ENCODE peak calls at places on chromosome 18, in four cellular contexts. U, Z, X and Y are unnamed samples.
A peak's percentile ranks its signal among the peaks of the same experiment; 100 is the strongest.

GRCh38 chr18:46281185-46282176 is 177.3 kb downstream of the HAUS1 start:
- DNase-seq in X (peak; percentile 39), U (peak; percentile 12), Z (peak; percentile 81), Y (peak; percentile 83)

GRCh38 chr18:44128365-44128764 is 552.3 kb upstream of the SETBP1 start:
- DNase-seq in U (no peak), X (no peak), Z (no peak), Y (no peak)

GRCh38 chr18:26549103-26549485 is 741 bp upstream of the KCTD1 start:
- DNase-seq in U (peak; percentile 39), X (no peak), Z (peak; percentile 58), Y (no peak)

GRCh38 chr18:23302852-23303527 is 150.1 kb upstream of the RIOK3 start:
- DNase-seq in X (peak; percentile 49), U (no peak), Z (no peak), Y (peak; percentile 10)

GRCh38 chr18:58221060-58221725 is 177.2 kb downstream of the NEDD4L start:
- DNase-seq in Z (no peak), U (no peak), X (no peak), Y (no peak)

GRCh38 chr18:35141567-35142269 is 99.1 kb upstream of the ZNF397 start:
- DNase-seq in X (no peak), Z (no peak), U (no peak), Y (no peak)

GRCh38 chr18:13611058-13611615 is 115.2 kb downstream of the FAM210A start:
- DNase-seq in U (peak; percentile 61), X (no peak), Z (no peak), Y (peak; percentile 21)

GRCh38 chr18:449374-449773 is 51.1 kb downstream of the COLEC12 start:
- DNase-seq in X (no peak), Z (peak; percentile 33), U (no peak), Y (no peak)

GRCh38 chr18:11137400-11137799 is 12.0 kb downstream of the PIEZO2 start:
- DNase-seq in Z (no peak), U (no peak), X (no peak), Y (no peak)

GRCh38 chr18:11283531-11284071 is 134.2 kb upstream of the PIEZO2 start:
- DNase-seq in Z (no peak), U (no peak), X (no peak), Y (no peak)

GRCh38 chr18:37407571-37407970 is 158.0 kb downstream of the CELF4 start:
- DNase-seq in X (no peak), U (no peak), Z (no peak), Y (no peak)

GRCh38 chr18:70280007-70280925 is 8.6 kb upstream of the SOCS6 start:
- DNase-seq in X (no peak), Z (no peak), U (no peak), Y (no peak)

GRCh38 chr18:58732471-58732870 is 61.2 kb downstream of the MALT1 start:
- DNase-seq in X (no peak), U (no peak), Z (no peak), Y (no peak)

GRCh38 chr18:35577045-35577848 is 4.3 kb upstream of the GALNT1 start:
- DNase-seq in U (peak; percentile 87), X (no peak), Z (no peak), Y (no peak)

GRCh38 chr18:55819448-55819847 is 231.5 kb upstream of the TCF4 start:
- DNase-seq in X (no peak), Z (no peak), U (no peak), Y (no peak)

GRCh38 chr18:76668119-76668518 is 154.2 kb upstream of the ZNF236 start:
- DNase-seq in U (no peak), X (no peak), Z (no peak), Y (no peak)

GRCh38 chr18:48545690-48546365 is 7.0 kb downstream of the CTIF start:
- DNase-seq in X (no peak), Z (peak; percentile 46), U (no peak), Y (peak; percentile 87)

GRCh38 chr18:59646228-59646945 is 50.8 kb downstream of the CCBE1 start:
- DNase-seq in X (no peak), Z (no peak), U (no peak), Y (no peak)

GRCh38 chr18:48956378-48956777 is 5.6 kb upstream of the SMAD7 start:
- DNase-seq in X (no peak), Z (no peak), U (no peak), Y (no peak)

GRCh38 chr18:48388478-48388877 is 20.7 kb downstream of the ZBTB7C start:
- DNase-seq in U (no peak), X (no peak), Z (no peak), Y (no peak)

GRCh38 chr18:55763805-55764204 is 175.8 kb upstream of the TCF4 start:
- DNase-seq in Z (no peak), X (no peak), U (no peak), Y (no peak)

GRCh38 chr18:12296087-12296403 is 12.0 kb upstream of the TUBB6 start:
- DNase-seq in U (no peak), X (no peak), Z (no peak), Y (no peak)

DNA sequence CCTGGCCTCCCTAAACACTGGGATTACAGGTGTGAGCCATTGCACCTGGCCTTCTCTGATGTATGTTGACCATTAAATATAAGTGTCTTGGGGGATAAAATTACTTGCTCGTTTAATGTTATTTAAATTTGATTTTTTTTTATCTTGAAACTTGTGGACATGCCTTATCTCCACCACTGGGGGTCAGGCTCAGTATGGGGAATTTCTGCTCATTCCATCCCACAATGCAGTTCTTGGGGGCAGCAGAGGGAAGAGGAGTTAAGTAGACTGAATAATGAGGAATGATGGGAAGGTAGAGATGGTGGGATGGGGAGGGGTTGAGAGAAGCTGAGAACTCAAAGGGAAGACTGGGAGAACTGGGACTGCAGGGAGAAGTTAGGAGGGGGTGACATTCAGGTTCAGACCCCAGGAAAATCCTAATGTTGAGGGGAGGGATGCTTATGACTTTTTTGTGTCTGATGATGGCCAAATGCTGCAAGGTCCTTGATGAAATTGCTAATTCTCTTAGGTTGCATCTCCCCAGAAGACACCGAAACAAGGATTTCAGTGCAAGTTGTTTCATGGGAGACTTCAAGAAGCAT is 174.2 kb downstream of the MIB1 start:
- DNase-seq in U (no peak), X (no peak), Z (peak; percentile 31), Y (peak; percentile 48)
- TF ChIP-seq CTCF in U (peak; percentile 47), X (peak; percentile 38), Z (peak; percentile 66), Y (peak; percentile 79)

GRCh38 chr18:24878289-24878688 is 417.9 kb downstream of the HRH4 start:
- DNase-seq in Z (no peak), U (no peak), X (peak; percentile 45), Y (peak; percentile 31)
- TF ChIP-seq CTCF in Z (peak; percentile 47), U (peak; percentile 34), X (peak; percentile 57), Y (peak; percentile 20)

GRCh38 chr18:31942999-31943894 is at the start of gene TRAPPC8:
- DNase-seq in U (peak; percentile 92), Z (peak; percentile 93), X (peak; percentile 95), Y (peak; percentile 94)
- TF ChIP-seq CTCF in U (peak; percentile 18), Z (no peak), X (no peak), Y (no peak)

DNA sequence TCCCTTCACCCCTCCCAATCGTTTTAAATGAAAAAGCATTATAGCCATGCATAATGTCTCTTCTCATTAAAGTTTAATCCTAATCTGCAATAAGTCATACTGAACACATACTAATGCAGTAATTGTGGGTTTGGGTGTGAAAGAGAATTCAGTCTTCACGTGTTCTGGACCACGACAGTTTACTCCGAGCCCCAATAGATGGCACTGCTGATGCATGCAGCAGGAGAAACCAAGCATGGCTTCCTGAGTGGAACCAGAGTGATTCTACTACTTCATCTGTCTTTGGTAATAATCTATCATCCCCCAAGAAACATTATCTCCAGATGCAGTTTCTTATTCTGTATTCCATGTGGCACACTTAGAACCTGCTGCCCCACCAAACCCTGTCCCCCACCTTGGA is 47.0 kb upstream of the LAMA1 start:
- DNase-seq in Z (no peak), X (no peak), U (no peak), Y (peak; percentile 15)
- TF ChIP-seq CTCF in Z (peak; percentile 26), X (peak; percentile 37), U (peak; percentile 34), Y (no peak)

GRCh38 chr18:7626922-7627440 is 59.9 kb downstream of the PTPRM start:
- DNase-seq in Z (no peak), X (no peak), U (no peak), Y (peak; percentile 14)
- TF ChIP-seq CTCF in Z (no peak), X (peak; percentile 13), U (no peak), Y (no peak)

GRCh38 chr18:74314759-74315463 is 728 bp upstream of the C18orf63 start:
- DNase-seq in U (no peak), Z (no peak), X (no peak), Y (no peak)
- TF ChIP-seq CTCF in U (no peak), Z (no peak), X (no peak), Y (no peak)

DNA sequence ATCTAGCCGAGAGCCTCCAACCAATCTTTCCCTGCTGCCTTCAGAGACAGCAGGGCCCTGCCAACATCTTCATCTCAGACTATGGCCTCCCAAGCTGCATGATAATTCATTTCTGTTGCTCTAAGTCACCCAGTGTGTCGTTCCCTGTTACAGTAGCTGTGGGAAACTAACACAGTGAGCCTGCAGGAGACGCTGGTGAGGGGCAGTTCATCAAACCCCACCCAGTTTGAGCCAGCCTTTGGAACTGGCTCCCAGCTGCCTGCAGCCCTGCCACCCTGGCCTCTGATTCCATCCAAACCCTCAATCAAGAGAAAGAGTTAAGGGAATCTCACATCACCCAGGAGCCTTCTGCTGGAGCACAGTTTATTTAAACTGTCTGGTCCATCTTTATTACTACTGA is 65.0 kb upstream of the ZCCHC2 start:
- DNase-seq in X (no peak), U (no peak), Z (no peak), Y (no peak)
- TF ChIP-seq CTCF in X (no peak), U (no peak), Z (no peak), Y (no peak)

GRCh38 chr18:75173125-75173432 is 35.9 kb downstream of the PTGR3 start:
- DNase-seq in Z (no peak), U (no peak), X (no peak), Y (no peak)
- TF ChIP-seq CTCF in Z (no peak), U (peak; percentile 53), X (no peak), Y (no peak)

DNA sequence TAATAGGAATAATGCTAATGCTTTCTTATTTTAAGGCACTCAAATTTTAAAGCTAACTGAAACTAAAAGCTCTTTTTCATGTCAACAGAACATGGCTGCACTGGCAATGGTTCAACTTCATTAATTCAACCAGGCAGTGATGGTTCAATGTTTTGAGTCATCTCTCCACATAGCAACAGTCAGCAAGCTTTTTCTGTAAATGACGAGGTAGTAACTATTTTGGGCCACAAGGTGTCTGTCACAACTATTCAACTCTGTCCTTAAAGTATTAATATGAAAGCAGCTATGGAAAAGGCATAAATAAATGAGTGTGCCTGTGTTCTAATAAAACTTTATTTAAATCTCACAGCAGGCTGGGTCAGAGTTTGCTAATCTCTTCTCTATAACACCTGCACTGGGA is 1425.6 kb upstream of the PIK3C3 start:
- DNase-seq in Z (no peak), X (no peak), U (no peak), Y (no peak)
- TF ChIP-seq CTCF in Z (peak; percentile 16), X (no peak), U (no peak), Y (peak; percentile 73)